ENCODE peak calls at places on chromosomes 12 and 14, in four cellular contexts. One of them, this sample, is unnamed.
A peak's percentile ranks its signal among the peaks of the same experiment; 100 is the strongest.

GRCh38 chr14:77936138-77936639 is 136.3 kb downstream of the ADCK1 start:
- DNase-seq in HCT116: no peak
- DNase-seq in K562: no peak
- DNase-seq in HepG2: peak; percentile 66
- DNase-seq in this sample: no peak

GRCh38 chr12:41521872-41522379 is 333.8 kb downstream of the PDZRN4 start:
- DNase-seq in HCT116: no peak
- DNase-seq in K562: no peak
- DNase-seq in HepG2: no peak
- DNase-seq in this sample: no peak

GRCh38 chr14:23052182-23052623 is 5.1 kb downstream of the CDH24 start:
- DNase-seq in HCT116: no peak
- DNase-seq in K562: peak; percentile 58
- DNase-seq in HepG2: peak; percentile 65
- DNase-seq in this sample: peak; percentile 62

GRCh38 chr14:34843011-34843554 is 32.1 kb downstream of the BAZ1A start:
- DNase-seq in HCT116: no peak
- DNase-seq in K562: peak; percentile 38
- DNase-seq in HepG2: peak; percentile 23
- DNase-seq in this sample: no peak

GRCh38 chr14:85063747-85064146 is 466.2 kb upstream of the FLRT2 start:
- DNase-seq in HCT116: no peak
- DNase-seq in K562: no peak
- DNase-seq in HepG2: no peak
- DNase-seq in this sample: no peak

GRCh38 chr12:114697246-114697716 is 13.3 kb upstream of the TBX3 start:
- DNase-seq in HCT116: no peak
- DNase-seq in K562: no peak
- DNase-seq in HepG2: no peak
- DNase-seq in this sample: no peak

GRCh38 chr14:67420102-67420739 is 8.3 kb upstream of the PLEK2 start:
- DNase-seq in HCT116: no peak
- DNase-seq in K562: peak; percentile 70
- DNase-seq in HepG2: peak; percentile 32
- DNase-seq in this sample: no peak

GRCh38 chr12:52221912-52222457 is 11.1 kb upstream of the KRT7 start:
- DNase-seq in HCT116: peak; percentile 67
- DNase-seq in K562: peak; percentile 69
- DNase-seq in HepG2: no peak
- DNase-seq in this sample: peak; percentile 44

GRCh38 chr14:80955434-80955939 is at the start of gene TSHR:
- DNase-seq in HCT116: no peak
- DNase-seq in K562: no peak
- DNase-seq in HepG2: no peak
- DNase-seq in this sample: no peak

GRCh38 chr14:72741836-72742681 is 151.8 kb downstream of the DPF3 start:
- DNase-seq in HCT116: no peak
- DNase-seq in K562: peak; percentile 85
- DNase-seq in HepG2: no peak
- DNase-seq in this sample: no peak

GRCh38 chr12:96069511-96070231 is 34.3 kb upstream of the LTA4H start:
- DNase-seq in HCT116: no peak
- DNase-seq in K562: no peak
- DNase-seq in HepG2: no peak
- DNase-seq in this sample: no peak

GRCh38 chr12:96068636-96069035 is 33.2 kb upstream of the LTA4H start:
- DNase-seq in HCT116: no peak
- DNase-seq in K562: no peak
- DNase-seq in HepG2: no peak
- DNase-seq in this sample: no peak

GRCh38 chr12:96073346-96074336 is 38.3 kb upstream of the LTA4H start:
- DNase-seq in HCT116: no peak
- DNase-seq in K562: no peak
- DNase-seq in HepG2: no peak
- DNase-seq in this sample: no peak

GRCh38 chr12:96068111-96068510 is 32.7 kb upstream of the LTA4H start:
- DNase-seq in HCT116: no peak
- DNase-seq in K562: no peak
- DNase-seq in HepG2: no peak
- DNase-seq in this sample: no peak

GRCh38 chr12:96070670-96071279 is 35.4 kb upstream of the LTA4H start:
- DNase-seq in HCT116: no peak
- DNase-seq in K562: peak; percentile 17
- DNase-seq in HepG2: peak; percentile 18
- DNase-seq in this sample: no peak
- TF ChIP-seq FOSL1 in HCT116: no peak
- TF ChIP-seq FOSL1 in K562: no peak
- TF ChIP-seq FOSL1 in HepG2: no peak
- TF ChIP-seq FOSL1 in this sample: no peak

GRCh38 chr12:1799068-1799881 is 21.1 kb upstream of the LRTM2 start:
- DNase-seq in HCT116: no peak
- DNase-seq in K562: no peak
- DNase-seq in HepG2: no peak
- DNase-seq in this sample: no peak
- TF ChIP-seq FOSL1 in HCT116: no peak
- TF ChIP-seq FOSL1 in K562: no peak
- TF ChIP-seq FOSL1 in HepG2: no peak
- TF ChIP-seq FOSL1 in this sample: no peak

GRCh38 chr12:30794591-30795409 is 40.0 kb upstream of the CAPRIN2 start:
- DNase-seq in HCT116: peak; percentile 94
- DNase-seq in K562: peak; percentile 39
- DNase-seq in HepG2: peak; percentile 67
- DNase-seq in this sample: no peak
- TF ChIP-seq FOSL1 in HCT116: peak; percentile 90
- TF ChIP-seq FOSL1 in K562: peak; percentile 69
- TF ChIP-seq FOSL1 in HepG2: peak; percentile 26
- TF ChIP-seq FOSL1 in this sample: no peak

GRCh38 chr12:20058068-20058467 is 310.3 kb upstream of the PDE3A start:
- DNase-seq in HCT116: no peak
- DNase-seq in K562: no peak
- DNase-seq in HepG2: no peak
- DNase-seq in this sample: no peak

GRCh38 chr12:20057398-20057797 is 310.9 kb upstream of the PDE3A start:
- DNase-seq in HCT116: no peak
- DNase-seq in K562: no peak
- DNase-seq in HepG2: no peak
- DNase-seq in this sample: no peak

GRCh38 chr12:20063116-20063515 is 305.2 kb upstream of the PDE3A start:
- DNase-seq in HCT116: no peak
- DNase-seq in K562: no peak
- DNase-seq in HepG2: no peak
- DNase-seq in this sample: no peak
- TF ChIP-seq FOSL1 in HCT116: no peak
- TF ChIP-seq FOSL1 in K562: no peak
- TF ChIP-seq FOSL1 in HepG2: no peak
- TF ChIP-seq FOSL1 in this sample: no peak

GRCh38 chr14:74550071-74550470 is 56.5 kb downstream of the ISCA2 start:
- DNase-seq in HCT116: no peak
- DNase-seq in K562: no peak
- DNase-seq in HepG2: no peak
- DNase-seq in this sample: no peak

GRCh38 chr14:74551431-74551830 is 57.9 kb downstream of the ISCA2 start:
- DNase-seq in HCT116: no peak
- DNase-seq in K562: no peak
- DNase-seq in HepG2: no peak
- DNase-seq in this sample: no peak

GRCh38 chr14:74548881-74549280 is 55.3 kb downstream of the ISCA2 start:
- DNase-seq in HCT116: no peak
- DNase-seq in K562: no peak
- DNase-seq in HepG2: no peak
- DNase-seq in this sample: no peak

GRCh38 chr14:74551001-74551400 is 57.4 kb downstream of the ISCA2 start:
- DNase-seq in HCT116: no peak
- DNase-seq in K562: no peak
- DNase-seq in HepG2: no peak
- DNase-seq in this sample: no peak

GRCh38 chr14:74549588-74549987 is 56.0 kb downstream of the ISCA2 start:
- DNase-seq in HCT116: no peak
- DNase-seq in K562: no peak
- DNase-seq in HepG2: no peak
- DNase-seq in this sample: no peak
- TF ChIP-seq FOSL1 in HCT116: no peak
- TF ChIP-seq FOSL1 in K562: no peak
- TF ChIP-seq FOSL1 in HepG2: no peak
- TF ChIP-seq FOSL1 in this sample: no peak

GRCh38 chr14:96176811-96177211 is 27.8 kb upstream of the BDKRB2 start:
- DNase-seq in HCT116: no peak
- DNase-seq in K562: no peak
- DNase-seq in HepG2: no peak
- DNase-seq in this sample: no peak
- TF ChIP-seq FOSL1 in HCT116: no peak
- TF ChIP-seq FOSL1 in K562: no peak
- TF ChIP-seq FOSL1 in HepG2: no peak
- TF ChIP-seq FOSL1 in this sample: no peak

GRCh38 chr12:132191715-132192553 is 47.7 kb downstream of the NOC4L start:
- DNase-seq in HCT116: no peak
- DNase-seq in K562: no peak
- DNase-seq in HepG2: no peak
- DNase-seq in this sample: no peak

GRCh38 chr12:132189378-132190011 is 45.2 kb downstream of the NOC4L start:
- DNase-seq in HCT116: peak; percentile 87
- DNase-seq in K562: peak; percentile 83
- DNase-seq in HepG2: no peak
- DNase-seq in this sample: peak; percentile 33

GRCh38 chr12:132188451-132189298 is 44.4 kb downstream of the NOC4L start:
- DNase-seq in HCT116: no peak
- DNase-seq in K562: no peak
- DNase-seq in HepG2: no peak
- DNase-seq in this sample: no peak

GRCh38 chr12:132190834-132191500 is 46.7 kb downstream of the NOC4L start:
- DNase-seq in HCT116: no peak
- DNase-seq in K562: no peak
- DNase-seq in HepG2: no peak
- DNase-seq in this sample: no peak

GRCh38 chr12:132190012-132190755 is 45.9 kb downstream of the NOC4L start:
- DNase-seq in HCT116: no peak
- DNase-seq in K562: no peak
- DNase-seq in HepG2: no peak
- DNase-seq in this sample: no peak
- TF ChIP-seq FOSL1 in HCT116: no peak
- TF ChIP-seq FOSL1 in K562: no peak
- TF ChIP-seq FOSL1 in HepG2: no peak
- TF ChIP-seq FOSL1 in this sample: no peak

DNA sequence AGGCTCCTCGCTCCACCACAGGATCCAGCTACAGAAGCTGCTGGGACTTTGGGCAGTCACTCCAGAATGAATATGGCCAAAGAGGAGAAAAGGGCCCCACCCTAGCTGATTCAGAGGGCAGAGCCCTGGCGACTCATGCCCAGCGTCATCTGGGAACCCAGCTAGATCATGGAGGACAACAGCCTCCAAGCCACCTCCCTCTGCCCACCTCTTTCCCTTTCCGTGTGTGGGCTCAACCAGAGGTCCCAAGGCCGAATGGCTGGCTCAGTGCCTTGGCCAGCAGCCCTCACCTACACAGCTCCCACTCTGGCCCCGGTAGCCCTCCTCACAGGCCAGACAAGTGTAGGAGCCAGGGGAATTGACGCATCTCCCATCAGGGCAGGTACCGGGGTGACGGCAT is 17.4 kb downstream of the ISCA2 start:
- DNase-seq in HCT116: no peak
- DNase-seq in K562: no peak
- DNase-seq in HepG2: no peak
- DNase-seq in this sample: no peak
- TF ChIP-seq FOSL1 in HCT116: no peak
- TF ChIP-seq FOSL1 in K562: no peak
- TF ChIP-seq FOSL1 in HepG2: no peak
- TF ChIP-seq FOSL1 in this sample: no peak

DNA sequence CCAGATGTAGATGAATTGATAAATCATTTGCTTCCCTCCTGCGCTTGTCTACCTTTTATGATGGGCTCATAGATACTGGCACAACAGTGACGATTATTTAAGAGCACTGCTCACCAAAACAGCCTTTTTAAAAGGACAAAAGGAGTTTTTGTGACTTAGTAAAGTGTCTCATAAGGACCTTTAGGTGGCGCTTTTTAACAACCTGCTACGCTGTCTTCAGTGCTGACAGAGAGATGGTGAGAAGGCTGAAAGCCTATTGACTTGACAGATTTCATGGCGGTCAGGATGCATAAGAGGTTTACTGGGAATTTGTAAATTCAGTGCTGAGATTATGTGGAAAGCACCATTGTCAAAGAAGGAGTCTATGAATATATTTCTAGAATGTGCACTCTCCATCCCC is 87.6 kb downstream of the SLC15A5 start:
- DNase-seq in HCT116: no peak
- DNase-seq in K562: peak; percentile 10
- DNase-seq in HepG2: peak; percentile 29
- DNase-seq in this sample: no peak
- TF ChIP-seq FOSL1 in HCT116: no peak
- TF ChIP-seq FOSL1 in K562: no peak
- TF ChIP-seq FOSL1 in HepG2: no peak
- TF ChIP-seq FOSL1 in this sample: no peak